ENCODE peak calls at places on chromosomes 3 and 15, in eight cellular contexts. One of them, this sample, is unnamed.

GRCh38 chr3:197224034-197224444 is 74.4 kb downstream of the DLG1 start:
- DNase-seq in body of pancreas: no peak
- DNase-seq in transverse colon: no peak
- DNase-seq in prostate gland: no peak
- DNase-seq in A549: peak; percentile 50
- DNase-seq in suprapubic skin: no peak
- DNase-seq in K562: peak; percentile 46
- DNase-seq in heart left ventricle: no peak
- DNase-seq in this sample: no peak

GRCh38 chr15:71409541-71409940 is 294.3 kb downstream of the THSD4 start:
- DNase-seq in body of pancreas: no peak
- DNase-seq in transverse colon: no peak
- DNase-seq in prostate gland: no peak
- DNase-seq in A549: peak; percentile 35
- DNase-seq in suprapubic skin: no peak
- DNase-seq in K562: no peak
- DNase-seq in heart left ventricle: no peak
- DNase-seq in this sample: no peak

GRCh38 chr3:12750658-12751071 is 8.4 kb downstream of the TMEM40 start:
- DNase-seq in body of pancreas: no peak
- DNase-seq in transverse colon: no peak
- DNase-seq in prostate gland: no peak
- DNase-seq in A549: no peak
- DNase-seq in suprapubic skin: no peak
- DNase-seq in K562: no peak
- DNase-seq in heart left ventricle: no peak
- DNase-seq in this sample: no peak

GRCh38 chr3:185647134-185647879 is 61.2 kb downstream of the SENP2 start:
- DNase-seq in body of pancreas: no peak
- DNase-seq in transverse colon: no peak
- DNase-seq in prostate gland: no peak
- DNase-seq in A549: no peak
- DNase-seq in suprapubic skin: no peak
- DNase-seq in K562: no peak
- DNase-seq in heart left ventricle: no peak
- DNase-seq in this sample: no peak

GRCh38 chr3:124745092-124745491 is 14.8 kb downstream of the UMPS start:
- DNase-seq in body of pancreas: no peak
- DNase-seq in transverse colon: no peak
- DNase-seq in prostate gland: no peak
- DNase-seq in A549: no peak
- DNase-seq in suprapubic skin: no peak
- DNase-seq in K562: no peak
- DNase-seq in heart left ventricle: no peak
- DNase-seq in this sample: no peak

GRCh38 chr15:73862276-73862675 is 11.1 kb upstream of the TBC1D21 start:
- DNase-seq in body of pancreas: no peak
- DNase-seq in transverse colon: no peak
- DNase-seq in prostate gland: no peak
- DNase-seq in A549: no peak
- DNase-seq in suprapubic skin: peak; percentile 10
- DNase-seq in K562: no peak
- DNase-seq in heart left ventricle: no peak
- DNase-seq in this sample: no peak

GRCh38 chr3:73592154-73592877 is 32.4 kb downstream of the PDZRN3 start:
- DNase-seq in body of pancreas: no peak
- DNase-seq in transverse colon: no peak
- DNase-seq in prostate gland: no peak
- DNase-seq in A549: no peak
- DNase-seq in suprapubic skin: no peak
- DNase-seq in K562: no peak
- DNase-seq in heart left ventricle: no peak
- DNase-seq in this sample: no peak

GRCh38 chr3:130932979-130933378 is 39.1 kb downstream of the ATP2C1 start:
- DNase-seq in body of pancreas: no peak
- DNase-seq in transverse colon: no peak
- DNase-seq in prostate gland: no peak
- DNase-seq in A549: no peak
- DNase-seq in suprapubic skin: no peak
- DNase-seq in K562: no peak
- DNase-seq in heart left ventricle: no peak
- DNase-seq in this sample: no peak

GRCh38 chr3:41508063-41508696 is 308.9 kb downstream of the CTNNB1 start:
- DNase-seq in body of pancreas: no peak
- DNase-seq in transverse colon: no peak
- DNase-seq in prostate gland: no peak
- DNase-seq in A549: peak; percentile 38
- DNase-seq in suprapubic skin: no peak
- DNase-seq in K562: no peak
- DNase-seq in heart left ventricle: no peak
- DNase-seq in this sample: no peak

GRCh38 chr3:160564205-160564922 is 1.0 kb downstream of the KPNA4 start:
- DNase-seq in body of pancreas: peak; percentile 18
- DNase-seq in transverse colon: peak; percentile 25
- DNase-seq in prostate gland: peak; percentile 14
- DNase-seq in A549: peak; percentile 12
- DNase-seq in suprapubic skin: peak; percentile 62
- DNase-seq in K562: peak; percentile 10
- DNase-seq in heart left ventricle: no peak
- DNase-seq in this sample: no peak

GRCh38 chr3:172625404-172625803 is 85.5 kb downstream of the NCEH1 start:
- DNase-seq in body of pancreas: no peak
- DNase-seq in transverse colon: no peak
- DNase-seq in prostate gland: no peak
- DNase-seq in A549: no peak
- DNase-seq in suprapubic skin: no peak
- DNase-seq in K562: no peak
- DNase-seq in heart left ventricle: no peak
- DNase-seq in this sample: no peak

GRCh38 chr15:78969687-78970349 is 25.0 kb upstream of the CTSH start:
- DNase-seq in body of pancreas: no peak
- DNase-seq in transverse colon: no peak
- DNase-seq in prostate gland: no peak
- DNase-seq in A549: no peak
- DNase-seq in suprapubic skin: no peak
- DNase-seq in K562: no peak
- DNase-seq in heart left ventricle: no peak
- DNase-seq in this sample: no peak

GRCh38 chr3:31242026-31242455 is 290.7 kb upstream of the STT3B start:
- DNase-seq in body of pancreas: no peak
- DNase-seq in transverse colon: no peak
- DNase-seq in prostate gland: no peak
- DNase-seq in A549: no peak
- DNase-seq in suprapubic skin: no peak
- DNase-seq in K562: no peak
- DNase-seq in heart left ventricle: no peak
- DNase-seq in this sample: no peak

GRCh38 chr3:31240894-31241293 is 291.8 kb upstream of the STT3B start:
- DNase-seq in body of pancreas: no peak
- DNase-seq in transverse colon: no peak
- DNase-seq in prostate gland: no peak
- DNase-seq in A549: no peak
- DNase-seq in suprapubic skin: no peak
- DNase-seq in K562: no peak
- DNase-seq in heart left ventricle: no peak
- DNase-seq in this sample: no peak

GRCh38 chr3:31240466-31240865 is 292.3 kb upstream of the STT3B start:
- DNase-seq in body of pancreas: no peak
- DNase-seq in transverse colon: no peak
- DNase-seq in prostate gland: no peak
- DNase-seq in A549: no peak
- DNase-seq in suprapubic skin: no peak
- DNase-seq in K562: no peak
- DNase-seq in heart left ventricle: no peak
- DNase-seq in this sample: no peak

GRCh38 chr3:31242561-31242960 is 290.2 kb upstream of the STT3B start:
- DNase-seq in body of pancreas: no peak
- DNase-seq in transverse colon: no peak
- DNase-seq in prostate gland: no peak
- DNase-seq in A549: no peak
- DNase-seq in suprapubic skin: no peak
- DNase-seq in K562: no peak
- DNase-seq in heart left ventricle: no peak
- DNase-seq in this sample: no peak

DNA sequence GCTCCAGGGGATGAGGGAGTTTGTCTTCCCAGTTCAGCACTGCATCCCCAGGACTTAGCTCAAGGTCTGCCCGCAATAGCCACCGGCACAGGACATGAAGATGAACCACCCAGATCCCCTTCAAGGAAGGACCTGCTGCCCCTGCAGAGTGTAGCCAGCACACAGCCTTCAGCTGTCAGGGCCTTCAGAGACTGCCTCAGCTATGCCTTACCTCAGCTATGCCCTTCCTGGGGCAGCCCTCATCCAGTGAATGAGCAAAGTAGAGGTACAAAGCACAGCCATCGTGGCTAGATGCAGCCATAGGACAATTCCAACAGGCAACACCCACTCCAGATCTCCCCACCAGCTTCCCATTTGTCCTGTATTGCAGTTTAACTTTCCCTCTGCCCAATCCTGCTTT is 291.2 kb upstream of the STT3B start:
- DNase-seq in body of pancreas: no peak
- DNase-seq in transverse colon: no peak
- DNase-seq in prostate gland: no peak
- DNase-seq in A549: no peak
- DNase-seq in suprapubic skin: no peak
- DNase-seq in K562: no peak
- DNase-seq in heart left ventricle: no peak
- DNase-seq in this sample: no peak
- TF ChIP-seq POLR2A in body of pancreas: no peak
- TF ChIP-seq POLR2A in transverse colon: no peak
- TF ChIP-seq POLR2A in prostate gland: no peak
- TF ChIP-seq POLR2A in A549: no peak
- TF ChIP-seq POLR2A in suprapubic skin: no peak
- TF ChIP-seq POLR2A in K562: no peak
- TF ChIP-seq POLR2A in heart left ventricle: no peak
- TF ChIP-seq POLR2A in this sample: no peak

GRCh38 chr3:178415384-178415783 is 120.9 kb upstream of the KCNMB2 start:
- DNase-seq in body of pancreas: no peak
- DNase-seq in transverse colon: no peak
- DNase-seq in prostate gland: no peak
- DNase-seq in A549: no peak
- DNase-seq in suprapubic skin: no peak
- DNase-seq in K562: no peak
- DNase-seq in heart left ventricle: no peak
- DNase-seq in this sample: no peak
- H3K27ac ChIP-seq in body of pancreas: no peak overlapping the region
- H3K27ac ChIP-seq in transverse colon: no peak overlapping the region
- H3K27ac ChIP-seq in prostate gland: no peak overlapping the region
- H3K27ac ChIP-seq in A549: no peak overlapping the region
- H3K27ac ChIP-seq in suprapubic skin: no peak overlapping the region
- H3K27ac ChIP-seq in K562: no peak overlapping the region
- H3K27ac ChIP-seq in heart left ventricle: no peak overlapping the region
- H3K27ac ChIP-seq in this sample: no peak overlapping the region

GRCh38 chr15:80985976-80986375 is 3.6 kb downstream of the MESD start:
- DNase-seq in body of pancreas: no peak
- DNase-seq in transverse colon: no peak
- DNase-seq in prostate gland: no peak
- DNase-seq in A549: no peak
- DNase-seq in suprapubic skin: no peak
- DNase-seq in K562: no peak
- DNase-seq in heart left ventricle: no peak
- DNase-seq in this sample: no peak
- H3K4me1 ChIP-seq in body of pancreas: peaks cover 34% of the 10 kb centered on the region
- H3K4me1 ChIP-seq in transverse colon: peaks cover 31% of the 10 kb centered on the region
- H3K4me1 ChIP-seq in prostate gland: no peaks in the 10 kb centered on the region
- H3K4me1 ChIP-seq in A549: peaks cover 15% of the 10 kb centered on the region
- H3K4me1 ChIP-seq in suprapubic skin: peaks cover 48% of the 10 kb centered on the region
- H3K4me1 ChIP-seq in K562: peaks cover 33% of the 10 kb centered on the region
- H3K4me1 ChIP-seq in heart left ventricle: peaks cover 26% of the 10 kb centered on the region
- H3K4me1 ChIP-seq in this sample: peaks cover 21% of the 10 kb centered on the region

DNA sequence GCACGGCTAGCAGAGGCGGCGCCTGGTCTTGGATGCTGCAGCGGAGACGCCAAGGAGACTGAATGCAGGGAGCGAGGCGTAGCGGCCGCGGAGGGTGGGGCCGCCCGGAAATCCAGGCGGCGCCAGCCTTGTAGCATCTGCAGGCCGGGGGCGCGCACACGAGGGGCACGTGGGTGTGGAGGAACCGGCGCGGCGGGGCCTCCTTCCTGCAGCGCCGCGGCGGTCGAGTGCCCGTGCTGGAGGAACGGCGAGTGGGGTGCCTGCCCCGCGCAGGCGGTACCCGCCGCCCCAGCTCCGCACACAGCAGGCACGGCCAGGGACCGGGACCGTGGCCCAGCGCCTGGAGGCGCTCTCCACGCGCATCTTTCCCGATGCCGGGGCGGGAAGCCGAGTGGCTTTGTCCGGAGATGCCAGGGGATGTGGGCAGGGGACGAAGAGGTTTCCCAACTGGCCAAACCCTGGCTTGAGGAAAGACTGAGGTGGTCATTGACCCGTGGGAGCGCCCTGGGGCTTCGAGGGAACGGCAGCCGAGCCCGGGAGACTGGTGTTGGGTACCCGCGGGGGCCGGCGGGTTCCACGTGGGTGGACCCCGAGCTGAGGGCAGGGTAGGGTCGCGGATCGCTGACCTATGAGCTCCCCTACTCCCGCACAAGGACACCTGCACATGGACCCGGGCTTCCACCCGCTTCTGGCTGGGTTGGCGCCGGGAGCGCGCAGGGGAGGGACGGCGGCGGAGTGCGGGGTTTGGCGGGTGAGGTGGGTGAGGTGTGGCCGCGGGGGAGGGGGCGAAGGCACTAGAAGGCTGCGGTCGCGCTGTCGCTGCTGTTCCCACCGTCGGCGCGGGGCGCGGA is 246.4 kb upstream of the TOPAZ1 start:
- DNase-seq in body of pancreas: no peak
- DNase-seq in transverse colon: no peak
- DNase-seq in prostate gland: no peak
- DNase-seq in A549: peak; percentile 80
- DNase-seq in suprapubic skin: no peak
- DNase-seq in K562: no peak
- DNase-seq in heart left ventricle: no peak
- DNase-seq in this sample: no peak
- TF ChIP-seq POLR2A in body of pancreas: no peak
- TF ChIP-seq POLR2A in transverse colon: no peak
- TF ChIP-seq POLR2A in prostate gland: no peak
- TF ChIP-seq POLR2A in A549: peak; percentile 57
- TF ChIP-seq POLR2A in suprapubic skin: no peak
- TF ChIP-seq POLR2A in K562: no peak
- TF ChIP-seq POLR2A in heart left ventricle: no peak
- TF ChIP-seq POLR2A in this sample: no peak

This sample was measured in adrenal gland.